ENCODE peak calls at places on chromosome 1, in seven cellular contexts. T is adrenal gland, X is uterus, R is GM12865, O is pancreas, N is fibroblast of pulmonary artery, V is brain microvascular endothelial cell. M is an unnamed sample.
A peak's percentile ranks its signal among the peaks of the same experiment; 100 is the strongest.

GRCh38 chr1:227796359-227796915 is 19.0 kb upstream of the PRSS38 start:
- DNase-seq in T (no peak), X (no peak), R (no peak), O (no peak), N (no peak), V (no peak), M (no peak)

GRCh38 chr1:3652538-3653285 is 396 bp downstream of the TP73 start:
- DNase-seq in T (no peak), X (no peak), R (peak; percentile 65), O (peak; percentile 80), N (no peak), V (no peak), M (no peak)

GRCh38 chr1:215992620-215993019 is 425.5 kb downstream of the KCTD3 start:
- DNase-seq in T (no peak), X (no peak), R (peak; percentile 5), O (no peak), N (peak; percentile 22), V (no peak), M (no peak)

GRCh38 chr1:8283058-8283884 is 34.6 kb upstream of the SLC45A1 start:
- DNase-seq in T (peak; percentile 71), X (no peak), R (peak; percentile 90), O (no peak), N (no peak), V (no peak), M (no peak)

GRCh38 chr1:72435025-72435424 is 152.7 kb upstream of the NEGR1 start:
- DNase-seq in T (no peak), X (no peak), R (peak; percentile 20), O (no peak), N (peak; percentile 17), V (peak; percentile 23), M (no peak)

GRCh38 chr1:205137901-205138300 is 16.1 kb upstream of the RBBP5 start:
- DNase-seq in T (peak; percentile 35), X (no peak), R (no peak), O (no peak), N (no peak), V (no peak), M (no peak)

GRCh38 chr1:189673223-189673622 is 804.4 kb downstream of the BRINP3 start:
- DNase-seq in T (no peak), X (no peak), R (no peak), O (no peak), N (no peak), V (no peak), M (no peak)

GRCh38 chr1:79554620-79555160 is 548.2 kb upstream of the ADGRL4 start:
- DNase-seq in T (no peak), X (no peak), R (no peak), O (no peak), N (no peak), V (no peak), M (no peak)

GRCh38 chr1:53833393-53833792 is 4.7 kb downstream of the NDC1 start:
- DNase-seq in T (no peak), X (no peak), R (no peak), O (no peak), N (no peak), V (no peak), M (no peak)

GRCh38 chr1:175000697-175001187 is 995 bp downstream of the CACYBP start:
- DNase-seq in T (no peak), X (no peak), R (peak; percentile 27), O (no peak), N (peak; percentile 15), V (no peak), M (no peak)

GRCh38 chr1:150970818-150971582 is 3.6 kb downstream of the CERS2 start:
- DNase-seq in T (peak; percentile 97), X (peak; percentile 79), R (no peak), O (peak; percentile 86), N (peak; percentile 70), V (no peak), M (no peak)

GRCh38 chr1:212447478-212447877 is 14.8 kb downstream of the NENF start:
- DNase-seq in T (no peak), X (no peak), R (no peak), O (no peak), N (no peak), V (no peak), M (no peak)

GRCh38 chr1:206469933-206470691 is at the start of gene IKBKE:
- DNase-seq in T (peak; percentile 79), X (peak; percentile 34), R (peak; percentile 82), O (no peak), N (peak; percentile 77), V (peak; percentile 62), M (no peak)

GRCh38 chr1:59008599-59009347 is 224.9 kb upstream of the JUN start:
- DNase-seq in T (peak; percentile 52), X (no peak), R (no peak), O (no peak), N (no peak), V (peak; percentile 57), M (no peak)

GRCh38 chr1:202688401-202688800 is 21.9 kb downstream of the SYT2 start:
- DNase-seq in T (no peak), X (no peak), R (no peak), O (no peak), N (peak; percentile 6), V (no peak), M (no peak)

GRCh38 chr1:218374972-218375371 is 29.8 kb downstream of the TGFB2 start:
- DNase-seq in T (no peak), X (no peak), R (no peak), O (no peak), N (peak; percentile 54), V (peak; percentile 88), M (no peak)

GRCh38 chr1:58158465-58159423 is 387.8 kb downstream of the OMA1 start:
- DNase-seq in T (no peak), X (no peak), R (no peak), O (no peak), N (no peak), V (no peak), M (no peak)

GRCh38 chr1:20358761-20359263 is 68.1 kb downstream of the VWA5B1 start:
- DNase-seq in T (peak; percentile 94), X (no peak), R (no peak), O (peak; percentile 93), N (peak; percentile 23), V (no peak), M (no peak)

GRCh38 chr1:91018006-91018405 is 3.8 kb downstream of the ZNF644 start:
- DNase-seq in T (no peak), X (no peak), R (peak; percentile 35), O (no peak), N (peak; percentile 36), V (no peak), M (no peak)

GRCh38 chr1:158396646-158397045 is 2.6 kb downstream of the OR10T2 start:
- DNase-seq in T (no peak), X (no peak), R (no peak), O (no peak), N (no peak), V (no peak), M (no peak)

GRCh38 chr1:184836081-184836480 is 81.4 kb upstream of the EDEM3 start:
- DNase-seq in T (no peak), X (no peak), R (no peak), O (no peak), N (no peak), V (no peak), M (no peak)

GRCh38 chr1:110525250-110525597 is 6.2 kb upstream of the KCNA10 start:
- DNase-seq in T (no peak), X (no peak), R (no peak), O (no peak), N (no peak), V (no peak), M (no peak)

GRCh38 chr1:13807213-13807612 is 107.2 kb downstream of the PRDM2 start:
- DNase-seq in T (peak; percentile 81), X (no peak), R (peak; percentile 65), O (no peak), N (peak; percentile 28), V (peak; percentile 18), M (no peak)

GRCh38 chr1:199353906-199354305 is 673.6 kb upstream of the NR5A2 start:
- DNase-seq in T (no peak), X (no peak), R (no peak), O (no peak), N (no peak), V (no peak), M (no peak)

GRCh38 chr1:117370071-117370470 is 2.8 kb downstream of the MAN1A2 start:
- DNase-seq in T (no peak), X (no peak), R (no peak), O (no peak), N (no peak), V (no peak), M (no peak)

GRCh38 chr1:185816460-185816859 is 82.3 kb downstream of the HMCN1 start:
- DNase-seq in T (no peak), X (no peak), R (no peak), O (no peak), N (peak; percentile 63), V (no peak), M (no peak)

GRCh38 chr1:205430631-205431305 is 8.9 kb upstream of the LEMD1 start:
- DNase-seq in T (peak; percentile 84), X (peak; percentile 69), R (peak; percentile 37), O (peak; percentile 59), N (peak; percentile 61), V (peak; percentile 28), M (no peak)

GRCh38 chr1:155227261-155228095 is 19.0 kb downstream of the MTX1 start:
- DNase-seq in T (peak; percentile 100), X (peak; percentile 98), R (peak; percentile 100), O (peak; percentile 98), N (peak; percentile 99), V (peak; percentile 99), M (peak; percentile 92)
- TF ChIP-seq CTCF in T (no peak), X (no peak), R (no peak), O (no peak), N (no peak), V (peak; percentile 19), M (no peak)

DNA sequence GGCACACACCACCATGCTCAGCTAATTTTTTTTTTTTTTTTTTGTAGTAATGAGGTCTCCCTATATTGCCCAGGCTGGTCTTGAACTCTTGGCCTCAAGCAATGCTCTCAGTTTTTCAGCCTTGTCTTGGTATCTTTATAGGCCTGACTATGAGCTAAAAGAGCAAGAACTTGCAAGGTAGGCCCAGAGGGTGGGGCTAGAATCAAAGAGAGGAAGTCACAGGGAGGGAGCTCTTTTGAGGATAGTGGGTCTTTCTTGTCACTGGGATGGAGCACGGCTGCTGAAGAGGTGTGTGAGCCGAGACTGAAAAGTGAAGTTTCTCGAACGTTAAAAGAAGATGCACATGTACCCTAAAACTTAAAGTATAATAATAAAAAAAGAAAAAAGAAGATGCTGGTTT is 260.0 kb upstream of the BEND5 start:
- DNase-seq in T (no peak), X (no peak), R (no peak), O (no peak), N (no peak), V (no peak), M (no peak)
- TF ChIP-seq CTCF in T (no peak), X (no peak), R (no peak), O (no peak), N (no peak), V (peak; percentile 17), M (no peak)

DNA sequence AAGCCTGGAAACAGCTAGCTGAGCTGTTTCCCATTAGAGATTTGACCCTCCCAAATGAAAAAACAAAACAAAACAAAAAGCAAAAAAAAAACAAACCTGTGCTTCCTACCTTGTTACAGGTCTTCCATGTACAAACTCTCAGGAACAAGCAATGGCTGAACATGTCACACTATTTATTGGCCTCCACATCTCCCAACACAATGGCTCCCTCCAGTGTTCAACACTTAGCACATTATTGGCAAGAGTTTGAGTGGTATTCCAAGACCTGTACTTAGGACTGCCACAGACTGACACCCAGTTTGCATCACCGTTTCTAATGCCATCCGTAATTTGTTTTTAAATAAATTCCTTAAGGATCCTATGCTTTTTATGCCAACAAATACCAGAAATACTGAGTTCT is 195.0 kb upstream of the OLFM3 start:
- DNase-seq in T (peak; percentile 54), X (no peak), R (peak; percentile 39), O (no peak), N (peak; percentile 18), V (no peak), M (no peak)
- TF ChIP-seq CTCF in T (peak; percentile 40), X (no peak), R (peak; percentile 31), O (peak; percentile 28), N (peak; percentile 12), V (no peak), M (no peak)

GRCh38 chr1:167936930-167937708 is at the start of gene MPC2:
- DNase-seq in T (peak; percentile 87), X (peak; percentile 73), R (peak; percentile 73), O (peak; percentile 86), N (peak; percentile 71), V (peak; percentile 53), M (peak; percentile 18)
- TF ChIP-seq CTCF in T (no peak), X (no peak), R (no peak), O (no peak), N (no peak), V (no peak), M (no peak)

M was measured in thoracic aorta.